ENCODE peak calls at places on chromosomes 1 and 21, in six cellular contexts. O is endothelial cell of umbilical vein, H is fibroblast of lung, T is PC-3, W is GM23248, X is keratinocyte. E is an unnamed sample.

GRCh38 chr1:230399321-230400006 is 26.7 kb downstream of the PGBD5 start:
- DNase-seq in O (no peak), H (no peak), T (no peak), W (no peak), X (no peak), E (no peak)

GRCh38 chr1:61090546-61090945 is 8.2 kb downstream of the NFIA start:
- DNase-seq in O (no peak), H (no peak), T (no peak), W (no peak), X (no peak), E (no peak)

GRCh38 chr21:39055167-39055767 is 128.0 kb downstream of the PSMG1 start:
- DNase-seq in O (peak; percentile 51), H (no peak), T (no peak), W (peak; percentile 53), X (no peak), E (no peak)

GRCh38 chr1:50308883-50309282 is 114.4 kb downstream of the DMRTA2 start:
- DNase-seq in O (peak; percentile 24), H (peak; percentile 32), T (peak; percentile 27), W (peak; percentile 46), X (no peak), E (no peak)

GRCh38 chr1:7558921-7559869 is 211.9 kb upstream of the VAMP3 start:
- DNase-seq in O (no peak), H (no peak), T (no peak), W (no peak), X (no peak), E (no peak)

GRCh38 chr1:121408354-121408753 is 223.6 kb downstream of the SRGAP2C start:
- DNase-seq in O (no peak), H (no peak), T (no peak), W (no peak), X (no peak), E (peak; percentile 12)

GRCh38 chr1:162699366-162699765 is 67.1 kb downstream of the DDR2 start:
- DNase-seq in O (no peak), H (no peak), T (no peak), W (no peak), X (no peak), E (no peak)

GRCh38 chr1:192104852-192105251 is 53.4 kb upstream of the RGS18 start:
- DNase-seq in O (peak; percentile 96), H (peak; percentile 81), T (peak; percentile 2), W (peak; percentile 13), X (no peak), E (no peak)

GRCh38 chr1:172134087-172134731 is 286.3 kb upstream of the C1orf105 start:
- DNase-seq in O (no peak), H (peak; percentile 62), T (peak; percentile 25), W (peak; percentile 30), X (no peak), E (no peak)

GRCh38 chr1:23664837-23665795 is 26.5 kb upstream of the RPL11 start:
- DNase-seq in O (peak; percentile 39), H (peak; percentile 9), T (peak; percentile 24), W (peak; percentile 62), X (no peak), E (peak; percentile 8)

GRCh38 chr1:61053712-61054608 is 28.4 kb upstream of the NFIA start:
- DNase-seq in O (no peak), H (no peak), T (no peak), W (peak; percentile 39), X (no peak), E (no peak)

GRCh38 chr1:99004270-99005141 is at the start of gene PLPPR5:
- DNase-seq in O (peak; percentile 12), H (peak; percentile 44), T (no peak), W (peak; percentile 68), X (no peak), E (no peak)

GRCh38 chr1:12001996-12002493 is 17.3 kb upstream of the MIIP start:
- DNase-seq in O (no peak), H (peak; percentile 60), T (peak; percentile 43), W (peak; percentile 28), X (no peak), E (peak; percentile 40)

GRCh38 chr1:68973459-68974244 is 476.8 kb upstream of the DEPDC1 start:
- DNase-seq in O (no peak), H (peak; percentile 75), T (peak; percentile 53), W (peak; percentile 76), X (no peak), E (no peak)

GRCh38 chr1:168137515-168137821 is 738 bp upstream of the GPR161 start:
- DNase-seq in O (no peak), H (no peak), T (no peak), W (no peak), X (no peak), E (no peak)

GRCh38 chr1:20237646-20238045 is 51.3 kb upstream of the PLA2G2C start:
- DNase-seq in O (no peak), H (no peak), T (no peak), W (no peak), X (no peak), E (no peak)

GRCh38 chr1:234676103-234676594 is 66.2 kb upstream of the IRF2BP2 start:
- DNase-seq in O (peak; percentile 82), H (peak; percentile 73), T (peak; percentile 62), W (peak; percentile 84), X (no peak), E (no peak)

GRCh38 chr1:16978589-16979474 is 1.6 kb downstream of the MFAP2 start:
- DNase-seq in O (peak; percentile 61), H (peak; percentile 95), T (no peak), W (peak; percentile 96), X (no peak), E (no peak)

GRCh38 chr1:192521734-192522133 is 53.8 kb upstream of the RGS1 start:
- DNase-seq in O (peak; percentile 67), H (no peak), T (no peak), W (no peak), X (no peak), E (no peak)

GRCh38 chr1:55061706-55062321 is 22.5 kb downstream of the PCSK9 start:
- DNase-seq in O (no peak), H (no peak), T (no peak), W (no peak), X (no peak), E (no peak)

GRCh38 chr1:221991221-221991620 is 249.3 kb upstream of the DUSP10 start:
- DNase-seq in O (no peak), H (peak; percentile 91), T (peak; percentile 49), W (peak; percentile 58), X (peak; percentile 26), E (no peak)

GRCh38 chr1:67685558-67686271 is 714 bp downstream of the GADD45A start:
- DNase-seq in O (peak; percentile 52), H (peak; percentile 47), T (peak; percentile 46), W (peak; percentile 82), X (no peak), E (peak; percentile 46)

GRCh38 chr1:101188311-101188710 is 48.5 kb upstream of the S1PR1 start:
- DNase-seq in O (no peak), H (peak; percentile 42), T (peak; percentile 24), W (peak; percentile 17), X (no peak), E (no peak)

GRCh38 chr1:101182627-101183387 is 54.0 kb upstream of the S1PR1 start:
- DNase-seq in O (no peak), H (no peak), T (no peak), W (no peak), X (no peak), E (no peak)

GRCh38 chr1:101183388-101183699 is 53.5 kb upstream of the S1PR1 start:
- DNase-seq in O (peak; percentile 73), H (peak; percentile 30), T (no peak), W (no peak), X (no peak), E (no peak)

GRCh38 chr1:101187287-101187686 is 49.5 kb upstream of the S1PR1 start:
- DNase-seq in O (peak; percentile 56), H (no peak), T (peak; percentile 54), W (peak; percentile 43), X (no peak), E (no peak)

DNA sequence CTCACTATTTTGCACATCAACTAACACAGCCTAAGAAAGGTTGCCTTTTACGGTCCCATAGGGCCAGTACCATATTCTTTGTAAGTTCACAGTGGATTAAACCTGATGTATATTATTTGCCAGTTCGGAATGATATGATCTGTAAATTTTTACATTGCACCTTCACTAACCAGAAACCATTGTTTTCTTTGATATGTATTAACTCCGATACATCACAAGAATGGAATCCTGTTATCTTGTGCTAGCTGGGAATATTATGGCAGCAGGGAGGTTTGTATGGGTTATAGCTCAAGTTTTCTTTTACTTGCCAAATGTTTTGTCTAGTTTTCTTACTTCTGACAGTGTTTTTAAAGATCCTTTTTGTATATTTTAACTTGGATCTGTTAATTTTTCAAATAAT is 51.4 kb upstream of the S1PR1 start:
- DNase-seq in O (no peak), H (peak; percentile 74), T (no peak), W (no peak), X (no peak), E (no peak)
- H3K4me3 ChIP-seq in O (no peak overlapping the region), H (no peak overlapping the region), T (no peak overlapping the region), W (no peak overlapping the region), X (no peak overlapping the region), E (no peak overlapping the region)

GRCh38 chr1:35539073-35539823 is 18.0 kb downstream of the KIAA0319L start:
- DNase-seq in O (no peak), H (peak; percentile 53), T (no peak), W (peak; percentile 65), X (no peak), E (peak; percentile 49)
- H2AFZ ChIP-seq in O (no peak overlapping the region), H (no peak overlapping the region), T (no peak overlapping the region), W (no peak overlapping the region), X (no peak overlapping the region), E (no peak overlapping the region)

GRCh38 chr1:181413195-181413815 is 70.0 kb upstream of the CACNA1E start:
- DNase-seq in O (no peak), H (no peak), T (no peak), W (no peak), X (no peak), E (no peak)
- H3K4me3 ChIP-seq in O (no peak overlapping the region), H (no peak overlapping the region), T (no peak overlapping the region), W (no peak overlapping the region), X (no peak overlapping the region), E (no peak overlapping the region)

GRCh38 chr1:27628712-27629111 is 6.3 kb downstream of the FGR start:
- DNase-seq in O (no peak), H (no peak), T (no peak), W (no peak), X (no peak), E (no peak)
- H2AFZ ChIP-seq in O (no peak overlapping the region), H (no peak overlapping the region), T (peak overlapping the region; percentile 23), W (no peak overlapping the region), X (no peak overlapping the region), E (no peak overlapping the region)

GRCh38 chr1:18635070-18635577 is 4.5 kb downstream of the PAX7 start:
- DNase-seq in O (no peak), H (no peak), T (no peak), W (no peak), X (no peak), E (no peak)

GRCh38 chr1:18636762-18637552 is 6.3 kb downstream of the PAX7 start:
- DNase-seq in O (no peak), H (no peak), T (no peak), W (no peak), X (no peak), E (no peak)

GRCh38 chr1:18637553-18637960 is 6.9 kb downstream of the PAX7 start:
- DNase-seq in O (no peak), H (no peak), T (no peak), W (no peak), X (no peak), E (no peak)

GRCh38 chr1:18634276-18634675 is 3.6 kb downstream of the PAX7 start:
- DNase-seq in O (no peak), H (no peak), T (no peak), W (no peak), X (no peak), E (no peak)

GRCh38 chr1:18635833-18636671 is 5.4 kb downstream of the PAX7 start:
- DNase-seq in O (no peak), H (no peak), T (peak; percentile 22), W (peak; percentile 44), X (peak; percentile 5), E (no peak)
- H3K4me3 ChIP-seq in O (no peak overlapping the region), H (no peak overlapping the region), T (no peak overlapping the region), W (no peak overlapping the region), X (no peak overlapping the region), E (no peak overlapping the region)

E was measured in PC-9.